ENCODE peak calls at places on chromosomes 13 and 19, in five cellular contexts. One of them, this sample, is unnamed.
A peak's percentile ranks its signal among the peaks of the same experiment; 100 is the strongest.

GRCh38 chr19:16576690-16577530 is 4.7 kb upstream of the SLC35E1 start:
- DNase-seq in left colon: no peak
- DNase-seq in NCI-H1930: no peak
- DNase-seq in heart left ventricle: no peak
- DNase-seq in NCI-H1092: no peak
- DNase-seq in this sample: no peak

GRCh38 chr13:91809161-91809560 is 410.7 kb downstream of the GPC5 start:
- DNase-seq in left colon: no peak
- DNase-seq in NCI-H1930: no peak
- DNase-seq in heart left ventricle: no peak
- DNase-seq in NCI-H1092: no peak
- DNase-seq in this sample: no peak

GRCh38 chr13:94196426-94196825 is 283.1 kb downstream of the DCT start:
- DNase-seq in left colon: no peak
- DNase-seq in NCI-H1930: no peak
- DNase-seq in heart left ventricle: no peak
- DNase-seq in NCI-H1092: no peak
- DNase-seq in this sample: no peak

GRCh38 chr19:3672993-3673392 is 27.3 kb downstream of the PIP5K1C start:
- DNase-seq in left colon: no peak
- DNase-seq in NCI-H1930: no peak
- DNase-seq in heart left ventricle: no peak
- DNase-seq in NCI-H1092: no peak
- DNase-seq in this sample: no peak

GRCh38 chr19:50328257-50329145 is 676 bp downstream of the KCNC3 start:
- DNase-seq in left colon: peak; percentile 44
- DNase-seq in NCI-H1930: peak; percentile 25
- DNase-seq in heart left ventricle: no peak
- DNase-seq in NCI-H1092: no peak
- DNase-seq in this sample: peak; percentile 61

GRCh38 chr13:67230774-67231480 is 791 bp upstream of the PCDH9 start:
- DNase-seq in left colon: peak; percentile 55
- DNase-seq in NCI-H1930: peak; percentile 30
- DNase-seq in heart left ventricle: peak; percentile 59
- DNase-seq in NCI-H1092: peak; percentile 69
- DNase-seq in this sample: peak; percentile 84

GRCh38 chr13:44321961-44322360 is 51.7 kb upstream of the SERP2 start:
- DNase-seq in left colon: no peak
- DNase-seq in NCI-H1930: no peak
- DNase-seq in heart left ventricle: no peak
- DNase-seq in NCI-H1092: no peak
- DNase-seq in this sample: no peak

GRCh38 chr13:38980628-38981078 is 10.0 kb downstream of the STOML3 start:
- DNase-seq in left colon: no peak
- DNase-seq in NCI-H1930: peak; percentile 39
- DNase-seq in heart left ventricle: no peak
- DNase-seq in NCI-H1092: no peak
- DNase-seq in this sample: no peak

GRCh38 chr13:109790071-109790470 is 3.7 kb upstream of the IRS2 start:
- DNase-seq in left colon: no peak
- DNase-seq in NCI-H1930: no peak
- DNase-seq in heart left ventricle: no peak
- DNase-seq in NCI-H1092: no peak
- DNase-seq in this sample: no peak

GRCh38 chr13:77767413-77767812 is 69.9 kb downstream of the SLAIN1 start:
- DNase-seq in left colon: no peak
- DNase-seq in NCI-H1930: no peak
- DNase-seq in heart left ventricle: no peak
- DNase-seq in NCI-H1092: no peak
- DNase-seq in this sample: no peak

GRCh38 chr19:54203151-54203611 is 2.5 kb downstream of the RPS9 start:
- DNase-seq in left colon: peak; percentile 28
- DNase-seq in NCI-H1930: no peak
- DNase-seq in heart left ventricle: no peak
- DNase-seq in NCI-H1092: no peak
- DNase-seq in this sample: no peak

GRCh38 chr19:55585658-55586339 is 5.2 kb upstream of the ZNF579 start:
- DNase-seq in left colon: peak; percentile 66
- DNase-seq in NCI-H1930: peak; percentile 27
- DNase-seq in heart left ventricle: peak; percentile 91
- DNase-seq in NCI-H1092: peak; percentile 63
- DNase-seq in this sample: peak; percentile 92

GRCh38 chr19:55070755-55071502 is 4.7 kb upstream of the EPS8L1 start:
- DNase-seq in left colon: peak; percentile 74
- DNase-seq in NCI-H1930: no peak
- DNase-seq in heart left ventricle: no peak
- DNase-seq in NCI-H1092: no peak
- DNase-seq in this sample: no peak

GRCh38 chr13:89550842-89551422 is 1796.6 kb upstream of the MIR17HG start:
- DNase-seq in left colon: no peak
- DNase-seq in NCI-H1930: no peak
- DNase-seq in heart left ventricle: no peak
- DNase-seq in NCI-H1092: no peak
- DNase-seq in this sample: no peak

GRCh38 chr13:43054803-43055802 is 31.7 kb downstream of the DNAJC15 start:
- DNase-seq in left colon: peak; percentile 24
- DNase-seq in NCI-H1930: no peak
- DNase-seq in heart left ventricle: peak; percentile 47
- DNase-seq in NCI-H1092: no peak
- DNase-seq in this sample: peak; percentile 58

GRCh38 chr13:72544042-72544441 is 183.4 kb downstream of the MZT1 start:
- DNase-seq in left colon: no peak
- DNase-seq in NCI-H1930: no peak
- DNase-seq in heart left ventricle: no peak
- DNase-seq in NCI-H1092: no peak
- DNase-seq in this sample: no peak